ENCODE peak calls at places on chromosomes 4 and X, in eight cellular contexts. B is tibial artery, F is adrenal gland, U is thoracic aorta, S is left lung, Q is fibroblast of lung, O is glutamatergic neuron, G is IMR-90. V is an unnamed sample.

GRCh38 chrX:153303276-153304262 is 18.0 kb downstream of the PNMA6F start:
- DNase-seq in B (no peak), F (no peak), U (no peak), S (no peak), Q (no peak), O (no peak), G (no peak), V (no peak)

GRCh38 chr4:103634236-103634635 is 85.5 kb downstream of the TACR3 start:
- DNase-seq in B (no peak), F (no peak), U (no peak), S (no peak), Q (no peak), O (no peak), G (no peak), V (no peak)

GRCh38 chrX:1534321-1535168 is 2.4 kb downstream of the P2RY8 start:
- DNase-seq in B (no peak), F (no peak), U (no peak), S (no peak), Q (no peak), O (no peak), G (no peak), V (no peak)

GRCh38 chr4:67151376-67152343 is 393.6 kb downstream of the CENPC start:
- DNase-seq in B (no peak), F (no peak), U (no peak), S (peak; percentile 49), Q (no peak), O (no peak), G (no peak), V (no peak)

GRCh38 chr4:17958185-17958584 is 63.4 kb downstream of the LCORL start:
- DNase-seq in B (no peak), F (no peak), U (no peak), S (no peak), Q (no peak), O (no peak), G (peak; percentile 55), V (no peak)

GRCh38 chr4:76709454-76709853 is 188.5 kb downstream of the SOWAHB start:
- DNase-seq in B (no peak), F (no peak), U (no peak), S (no peak), Q (no peak), O (no peak), G (peak; percentile 45), V (no peak)

GRCh38 chrX:65750674-65751469 is 83.4 kb downstream of the MSN start:
- DNase-seq in B (no peak), F (no peak), U (no peak), S (no peak), Q (no peak), O (no peak), G (no peak), V (no peak)

GRCh38 chrX:15505104-15505503 is 4.5 kb downstream of the BMX start:
- DNase-seq in B (no peak), F (no peak), U (no peak), S (no peak), Q (no peak), O (no peak), G (no peak), V (no peak)

GRCh38 chr4:81257021-81257420 is 42.0 kb upstream of the PRKG2 start:
- DNase-seq in B (no peak), F (no peak), U (no peak), S (no peak), Q (peak; percentile 60), O (no peak), G (peak; percentile 67), V (no peak)

GRCh38 chrX:28966335-28966734 is 379.1 kb downstream of the IL1RAPL1 start:
- DNase-seq in B (no peak), F (no peak), U (no peak), S (no peak), Q (peak; percentile 38), O (no peak), G (peak; percentile 23), V (no peak)

GRCh38 chr4:876780-877179 is 50.9 kb upstream of the CPLX1 start:
- DNase-seq in B (no peak), F (no peak), U (no peak), S (no peak), Q (no peak), O (peak; percentile 41), G (no peak), V (no peak)

GRCh38 chr4:17722361-17722710 is 59.1 kb downstream of the FAM184B start:
- DNase-seq in B (no peak), F (no peak), U (no peak), S (no peak), Q (no peak), O (no peak), G (no peak), V (no peak)

GRCh38 chrX:11375614-11376119 is 82.5 kb downstream of the AMELX start:
- DNase-seq in B (no peak), F (no peak), U (no peak), S (no peak), Q (no peak), O (no peak), G (no peak), V (no peak)

GRCh38 chr4:3434891-3435683 is 6.7 kb upstream of the HGFAC start:
- DNase-seq in B (no peak), F (no peak), U (no peak), S (peak; percentile 71), Q (no peak), O (peak; percentile 47), G (no peak), V (no peak)
- TF ChIP-seq CTCF in B (no peak), F (no peak), U (no peak), S (no peak), Q (no peak), O (no peak), G (no peak), V (no peak)

DNA sequence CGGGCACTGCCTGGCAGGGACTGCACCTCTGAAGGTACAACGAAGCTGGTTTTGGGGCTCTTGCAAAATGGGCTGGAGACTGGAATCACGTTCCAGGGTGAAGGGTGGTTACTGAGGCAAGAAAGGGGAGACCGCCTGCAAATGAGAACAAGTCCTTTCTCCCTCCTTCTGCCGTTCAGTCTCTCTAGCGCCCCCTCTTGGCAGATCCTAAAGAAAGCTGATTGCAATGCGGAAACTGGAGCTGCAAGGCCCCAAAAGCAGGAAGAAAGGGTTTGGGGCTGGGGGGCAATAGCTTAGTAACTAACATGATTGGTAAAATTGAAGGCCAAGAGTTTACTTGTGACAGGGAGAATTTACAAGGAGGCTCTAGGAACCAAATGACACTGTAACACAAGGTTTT is 222.6 kb upstream of the HAND2 start:
- DNase-seq in B (no peak), F (no peak), U (no peak), S (peak; percentile 25), Q (no peak), O (peak; percentile 62), G (peak; percentile 4), V (no peak)
- TF ChIP-seq CTCF in B (peak; percentile 10), F (no peak), U (peak; percentile 25), S (no peak), Q (peak; percentile 38), O (peak; percentile 81), G (peak; percentile 18), V (no peak)

GRCh38 chr4:146292508-146292907 is 78.2 kb downstream of the REELD1 start:
- DNase-seq in B (no peak), F (no peak), U (no peak), S (no peak), Q (no peak), O (no peak), G (no peak), V (no peak)

GRCh38 chr4:146288188-146288587 is 73.8 kb downstream of the REELD1 start:
- DNase-seq in B (no peak), F (no peak), U (no peak), S (no peak), Q (no peak), O (no peak), G (no peak), V (no peak)

DNA sequence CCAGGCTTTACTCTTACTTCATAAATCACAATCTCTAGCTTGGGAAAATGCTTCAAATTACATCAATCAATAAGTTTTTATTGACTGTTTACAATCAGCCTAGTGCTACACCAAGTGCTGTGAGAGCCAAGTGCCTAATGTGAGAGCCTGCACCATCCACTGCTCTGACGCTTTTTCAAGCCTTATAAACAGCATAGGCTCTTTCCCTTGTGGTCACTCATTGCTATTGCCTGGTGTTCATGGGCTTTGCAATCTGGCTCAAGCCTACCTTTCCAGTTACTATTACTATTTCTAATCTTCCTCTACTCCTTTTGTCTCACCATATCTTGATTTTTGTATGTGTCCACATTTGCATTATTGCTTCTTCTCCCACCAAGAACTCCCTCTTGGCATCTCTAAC is 77.0 kb downstream of the REELD1 start:
- DNase-seq in B (no peak), F (no peak), U (no peak), S (no peak), Q (no peak), O (no peak), G (no peak), V (no peak)
- TF ChIP-seq CTCF in B (no peak), F (no peak), U (no peak), S (no peak), Q (no peak), O (peak; percentile 26), G (no peak), V (no peak)

GRCh38 chrX:75609361-75609760 is 86.5 kb upstream of the ZDHHC15 start:
- DNase-seq in B (no peak), F (no peak), U (no peak), S (no peak), Q (no peak), O (no peak), G (no peak), V (no peak)

GRCh38 chrX:75603833-75604232 is 81.0 kb upstream of the ZDHHC15 start:
- DNase-seq in B (no peak), F (no peak), U (no peak), S (no peak), Q (peak; percentile 18), O (no peak), G (peak; percentile 28), V (no peak)
- TF ChIP-seq CTCF in B (peak; percentile 48), F (peak; percentile 63), U (peak; percentile 52), S (peak; percentile 41), Q (peak; percentile 42), O (peak; percentile 64), G (peak; percentile 52), V (no peak)

DNA sequence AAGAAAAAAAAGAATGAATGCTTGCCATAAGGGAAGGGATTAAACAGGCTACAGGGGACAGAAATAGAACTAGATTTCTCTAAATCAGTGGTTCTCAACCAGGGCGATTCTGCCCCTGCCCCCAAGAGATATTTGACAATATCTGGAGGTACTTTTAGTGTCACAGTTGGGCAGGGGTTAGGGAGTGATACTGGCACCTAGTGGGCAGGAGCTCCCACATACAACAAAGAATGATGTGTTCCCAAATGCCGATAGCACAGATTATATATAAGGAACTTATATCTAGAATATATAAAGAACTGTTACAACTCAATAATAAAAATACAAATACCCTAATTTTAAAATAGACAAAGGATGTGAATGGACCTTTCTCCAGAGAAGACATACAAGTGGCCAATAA is 14.7 kb downstream of the S100G start:
- DNase-seq in B (no peak), F (no peak), U (no peak), S (no peak), Q (no peak), O (no peak), G (no peak), V (no peak)
- TF ChIP-seq CTCF in B (no peak), F (no peak), U (no peak), S (no peak), Q (peak; percentile 3), O (no peak), G (no peak), V (no peak)

V was measured in omental fat pad.